ENCODE peak calls at places on chromosomes 16 and 17, in seven cellular contexts. Q, H, A, D, K, C and F are unnamed samples.

GRCh38 chr17:75945202-75945601 is 4.4 kb upstream of the FBF1 start:
- DNase-seq in Q (no peak), H (no peak), A (no peak), D (no peak), K (no peak), C (peak), F (no peak)

GRCh38 chr16:79170565-79171242 is 429.8 kb downstream of the MAF start:
- DNase-seq in Q (no peak), H (no peak), A (no peak), D (peak), K (no peak), C (no peak), F (no peak)

GRCh38 chr17:82416771-82417170 is 1.4 kb upstream of the HEXD start:
- DNase-seq in Q (no peak), H (no peak), A (no peak), D (no peak), K (no peak), C (no peak), F (no peak)

GRCh38 chr16:11232852-11233726 is 22.9 kb downstream of the SOCS1 start:
- DNase-seq in Q (peak), H (peak), A (peak), D (no peak), K (peak), C (no peak), F (peak)

GRCh38 chr17:14886200-14886739 is 378.9 kb downstream of the PMP22 start:
- DNase-seq in Q (no peak), H (no peak), A (no peak), D (peak), K (peak), C (peak), F (no peak)

GRCh38 chr16:2497116-2497630 is 16.6 kb upstream of the ATP6V0C start:
- DNase-seq in Q (no peak), H (no peak), A (no peak), D (peak), K (no peak), C (no peak), F (no peak)

GRCh38 chr16:88785106-88785924 is at the start of gene PIEZO1:
- DNase-seq in Q (peak), H (peak), A (peak), D (peak), K (peak), C (peak), F (peak)

GRCh38 chr16:70475054-70475871 is 20.9 kb downstream of the FCSK start:
- DNase-seq in Q (no peak), H (no peak), A (no peak), D (no peak), K (no peak), C (no peak), F (no peak)

GRCh38 chr16:87628246-87628923 is 26.1 kb downstream of the JPH3 start:
- DNase-seq in Q (no peak), H (no peak), A (no peak), D (no peak), K (no peak), C (no peak), F (no peak)